ENCODE peak calls at places on chromosomes 3 and 15, in ten cellular contexts. One of them, this sample, is unnamed.

GRCh38 chr15:96448923-96449322 is 118.4 kb downstream of the NR2F2 start:
- DNase-seq in left lobe of liver: no peak
- DNase-seq in amniotic stem cell: no peak
- DNase-seq in neuronal stem cell: no peak
- DNase-seq in HCT116: no peak
- DNase-seq in epithelial cell of proximal tubule: no peak
- DNase-seq in T-helper 17 cell: no peak
- DNase-seq in fibroblast of pulmonary artery: no peak
- DNase-seq in HS-5: no peak
- DNase-seq in NCI-H1092: no peak
- DNase-seq in this sample: no peak

GRCh38 chr3:138351151-138351550 is 2.8 kb downstream of the MRAS start:
- DNase-seq in left lobe of liver: no peak
- DNase-seq in amniotic stem cell: no peak
- DNase-seq in neuronal stem cell: no peak
- DNase-seq in HCT116: no peak
- DNase-seq in epithelial cell of proximal tubule: no peak
- DNase-seq in T-helper 17 cell: no peak
- DNase-seq in fibroblast of pulmonary artery: peak
- DNase-seq in HS-5: no peak
- DNase-seq in NCI-H1092: no peak
- DNase-seq in this sample: no peak

GRCh38 chr3:142858043-142858442 is 30.8 kb downstream of the PCOLCE2 start:
- DNase-seq in left lobe of liver: no peak
- DNase-seq in amniotic stem cell: no peak
- DNase-seq in neuronal stem cell: no peak
- DNase-seq in HCT116: no peak
- DNase-seq in epithelial cell of proximal tubule: no peak
- DNase-seq in T-helper 17 cell: no peak
- DNase-seq in fibroblast of pulmonary artery: no peak
- DNase-seq in HS-5: no peak
- DNase-seq in NCI-H1092: no peak
- DNase-seq in this sample: no peak

GRCh38 chr15:99495430-99496301 is 70.1 kb upstream of the MEF2A start:
- DNase-seq in left lobe of liver: no peak
- DNase-seq in amniotic stem cell: no peak
- DNase-seq in neuronal stem cell: no peak
- DNase-seq in HCT116: no peak
- DNase-seq in epithelial cell of proximal tubule: no peak
- DNase-seq in T-helper 17 cell: no peak
- DNase-seq in fibroblast of pulmonary artery: no peak
- DNase-seq in HS-5: no peak
- DNase-seq in NCI-H1092: no peak
- DNase-seq in this sample: no peak

GRCh38 chr3:5205165-5205941 is 17.8 kb downstream of the EDEM1 start:
- DNase-seq in left lobe of liver: no peak
- DNase-seq in amniotic stem cell: no peak
- DNase-seq in neuronal stem cell: no peak
- DNase-seq in HCT116: no peak
- DNase-seq in epithelial cell of proximal tubule: no peak
- DNase-seq in T-helper 17 cell: no peak
- DNase-seq in fibroblast of pulmonary artery: no peak
- DNase-seq in HS-5: no peak
- DNase-seq in NCI-H1092: no peak
- DNase-seq in this sample: no peak

GRCh38 chr3:148975277-148975676 is 16.1 kb upstream of the GYG1 start:
- DNase-seq in left lobe of liver: peak
- DNase-seq in amniotic stem cell: no peak
- DNase-seq in neuronal stem cell: no peak
- DNase-seq in HCT116: no peak
- DNase-seq in epithelial cell of proximal tubule: no peak
- DNase-seq in T-helper 17 cell: no peak
- DNase-seq in fibroblast of pulmonary artery: no peak
- DNase-seq in HS-5: no peak
- DNase-seq in NCI-H1092: no peak
- DNase-seq in this sample: no peak

GRCh38 chr3:135895106-135895733 is 70.3 kb upstream of the PPP2R3A start:
- DNase-seq in left lobe of liver: peak
- DNase-seq in amniotic stem cell: peak
- DNase-seq in neuronal stem cell: peak
- DNase-seq in HCT116: peak
- DNase-seq in epithelial cell of proximal tubule: peak
- DNase-seq in T-helper 17 cell: no peak
- DNase-seq in fibroblast of pulmonary artery: peak
- DNase-seq in HS-5: peak
- DNase-seq in NCI-H1092: peak
- DNase-seq in this sample: no peak

GRCh38 chr3:174430986-174431385 is 428.1 kb upstream of the NAALADL2 start:
- DNase-seq in left lobe of liver: no peak
- DNase-seq in amniotic stem cell: no peak
- DNase-seq in neuronal stem cell: no peak
- DNase-seq in HCT116: no peak
- DNase-seq in epithelial cell of proximal tubule: no peak
- DNase-seq in T-helper 17 cell: no peak
- DNase-seq in fibroblast of pulmonary artery: no peak
- DNase-seq in HS-5: no peak
- DNase-seq in NCI-H1092: no peak
- DNase-seq in this sample: no peak

GRCh38 chr15:32824777-32825176 is 107.0 kb downstream of the GREM1 start:
- DNase-seq in left lobe of liver: no peak
- DNase-seq in amniotic stem cell: peak
- DNase-seq in neuronal stem cell: no peak
- DNase-seq in HCT116: no peak
- DNase-seq in epithelial cell of proximal tubule: peak
- DNase-seq in T-helper 17 cell: no peak
- DNase-seq in fibroblast of pulmonary artery: peak
- DNase-seq in HS-5: peak
- DNase-seq in NCI-H1092: no peak
- DNase-seq in this sample: peak

GRCh38 chr3:172289583-172289982 is 158.7 kb downstream of the GHSR start:
- DNase-seq in left lobe of liver: no peak
- DNase-seq in amniotic stem cell: no peak
- DNase-seq in neuronal stem cell: no peak
- DNase-seq in HCT116: no peak
- DNase-seq in epithelial cell of proximal tubule: no peak
- DNase-seq in T-helper 17 cell: no peak
- DNase-seq in fibroblast of pulmonary artery: no peak
- DNase-seq in HS-5: no peak
- DNase-seq in NCI-H1092: no peak
- DNase-seq in this sample: no peak

GRCh38 chr15:95853350-95853749 is 477.1 kb upstream of the NR2F2 start:
- DNase-seq in left lobe of liver: no peak
- DNase-seq in amniotic stem cell: no peak
- DNase-seq in neuronal stem cell: no peak
- DNase-seq in HCT116: no peak
- DNase-seq in epithelial cell of proximal tubule: no peak
- DNase-seq in T-helper 17 cell: no peak
- DNase-seq in fibroblast of pulmonary artery: peak
- DNase-seq in HS-5: no peak
- DNase-seq in NCI-H1092: no peak
- DNase-seq in this sample: no peak

GRCh38 chr15:74228723-74229081 is 7.4 kb upstream of the CCDC33 start:
- DNase-seq in left lobe of liver: no peak
- DNase-seq in amniotic stem cell: no peak
- DNase-seq in neuronal stem cell: no peak
- DNase-seq in HCT116: no peak
- DNase-seq in epithelial cell of proximal tubule: no peak
- DNase-seq in T-helper 17 cell: no peak
- DNase-seq in fibroblast of pulmonary artery: peak
- DNase-seq in HS-5: no peak
- DNase-seq in NCI-H1092: peak
- DNase-seq in this sample: no peak

GRCh38 chr3:63135362-63135761 is 142.7 kb upstream of the SYNPR start:
- DNase-seq in left lobe of liver: no peak
- DNase-seq in amniotic stem cell: no peak
- DNase-seq in neuronal stem cell: peak
- DNase-seq in HCT116: no peak
- DNase-seq in epithelial cell of proximal tubule: no peak
- DNase-seq in T-helper 17 cell: no peak
- DNase-seq in fibroblast of pulmonary artery: no peak
- DNase-seq in HS-5: peak
- DNase-seq in NCI-H1092: no peak
- DNase-seq in this sample: no peak

GRCh38 chr3:16739416-16740091 is 134.3 kb upstream of the DAZL start:
- DNase-seq in left lobe of liver: no peak
- DNase-seq in amniotic stem cell: peak
- DNase-seq in neuronal stem cell: no peak
- DNase-seq in HCT116: no peak
- DNase-seq in epithelial cell of proximal tubule: no peak
- DNase-seq in T-helper 17 cell: no peak
- DNase-seq in fibroblast of pulmonary artery: peak
- DNase-seq in HS-5: peak
- DNase-seq in NCI-H1092: no peak
- DNase-seq in this sample: no peak

GRCh38 chr3:9749333-9749662 is 454 bp upstream of the OGG1 start:
- DNase-seq in left lobe of liver: no peak
- DNase-seq in amniotic stem cell: no peak
- DNase-seq in neuronal stem cell: no peak
- DNase-seq in HCT116: no peak
- DNase-seq in epithelial cell of proximal tubule: no peak
- DNase-seq in T-helper 17 cell: no peak
- DNase-seq in fibroblast of pulmonary artery: no peak
- DNase-seq in HS-5: no peak
- DNase-seq in NCI-H1092: peak
- DNase-seq in this sample: no peak

GRCh38 chr15:73403171-73403570 is 34.4 kb upstream of the HCN4 start:
- DNase-seq in left lobe of liver: no peak
- DNase-seq in amniotic stem cell: no peak
- DNase-seq in neuronal stem cell: no peak
- DNase-seq in HCT116: no peak
- DNase-seq in epithelial cell of proximal tubule: no peak
- DNase-seq in T-helper 17 cell: no peak
- DNase-seq in fibroblast of pulmonary artery: no peak
- DNase-seq in HS-5: no peak
- DNase-seq in NCI-H1092: no peak
- DNase-seq in this sample: no peak

GRCh38 chr3:43690400-43691119 is at the start of gene ABHD5:
- DNase-seq in left lobe of liver: peak
- DNase-seq in amniotic stem cell: peak
- DNase-seq in neuronal stem cell: peak
- DNase-seq in HCT116: peak
- DNase-seq in epithelial cell of proximal tubule: peak
- DNase-seq in T-helper 17 cell: peak
- DNase-seq in fibroblast of pulmonary artery: peak
- DNase-seq in HS-5: peak
- DNase-seq in NCI-H1092: peak
- DNase-seq in this sample: peak

GRCh38 chr3:127566801-127567200 is 23.7 kb downstream of the TPRA1 start:
- DNase-seq in left lobe of liver: no peak
- DNase-seq in amniotic stem cell: no peak
- DNase-seq in neuronal stem cell: no peak
- DNase-seq in HCT116: no peak
- DNase-seq in epithelial cell of proximal tubule: no peak
- DNase-seq in T-helper 17 cell: no peak
- DNase-seq in fibroblast of pulmonary artery: no peak
- DNase-seq in HS-5: no peak
- DNase-seq in NCI-H1092: no peak
- DNase-seq in this sample: no peak

GRCh38 chr3:24199775-24200247 is 254.7 kb downstream of the NR1D2 start:
- DNase-seq in left lobe of liver: no peak
- DNase-seq in amniotic stem cell: peak
- DNase-seq in neuronal stem cell: no peak
- DNase-seq in HCT116: no peak
- DNase-seq in epithelial cell of proximal tubule: no peak
- DNase-seq in T-helper 17 cell: no peak
- DNase-seq in fibroblast of pulmonary artery: peak
- DNase-seq in HS-5: no peak
- DNase-seq in NCI-H1092: no peak
- DNase-seq in this sample: no peak

GRCh38 chr3:176867681-176868663 is 329.3 kb downstream of the TBL1XR1 start:
- DNase-seq in left lobe of liver: no peak
- DNase-seq in amniotic stem cell: no peak
- DNase-seq in neuronal stem cell: no peak
- DNase-seq in HCT116: no peak
- DNase-seq in epithelial cell of proximal tubule: no peak
- DNase-seq in T-helper 17 cell: no peak
- DNase-seq in fibroblast of pulmonary artery: no peak
- DNase-seq in HS-5: no peak
- DNase-seq in NCI-H1092: peak
- DNase-seq in this sample: peak

GRCh38 chr3:188950832-188951489 is 220.8 kb upstream of the TPRG1 start:
- DNase-seq in left lobe of liver: no peak
- DNase-seq in amniotic stem cell: peak
- DNase-seq in neuronal stem cell: no peak
- DNase-seq in HCT116: peak
- DNase-seq in epithelial cell of proximal tubule: peak
- DNase-seq in T-helper 17 cell: no peak
- DNase-seq in fibroblast of pulmonary artery: peak
- DNase-seq in HS-5: peak
- DNase-seq in NCI-H1092: no peak
- DNase-seq in this sample: peak

GRCh38 chr3:116181159-116181558 is 264.1 kb downstream of the LSAMP start:
- DNase-seq in left lobe of liver: no peak
- DNase-seq in amniotic stem cell: no peak
- DNase-seq in neuronal stem cell: no peak
- DNase-seq in HCT116: no peak
- DNase-seq in epithelial cell of proximal tubule: no peak
- DNase-seq in T-helper 17 cell: no peak
- DNase-seq in fibroblast of pulmonary artery: no peak
- DNase-seq in HS-5: no peak
- DNase-seq in NCI-H1092: no peak
- DNase-seq in this sample: no peak

GRCh38 chr15:32856753-32857152 is 138.9 kb downstream of the GREM1 start:
- DNase-seq in left lobe of liver: no peak
- DNase-seq in amniotic stem cell: no peak
- DNase-seq in neuronal stem cell: no peak
- DNase-seq in HCT116: no peak
- DNase-seq in epithelial cell of proximal tubule: no peak
- DNase-seq in T-helper 17 cell: no peak
- DNase-seq in fibroblast of pulmonary artery: no peak
- DNase-seq in HS-5: no peak
- DNase-seq in NCI-H1092: no peak
- DNase-seq in this sample: no peak

GRCh38 chr3:30141178-30141581 is 465.2 kb upstream of the TGFBR2 start:
- DNase-seq in left lobe of liver: no peak
- DNase-seq in amniotic stem cell: no peak
- DNase-seq in neuronal stem cell: no peak
- DNase-seq in HCT116: no peak
- DNase-seq in epithelial cell of proximal tubule: no peak
- DNase-seq in T-helper 17 cell: no peak
- DNase-seq in fibroblast of pulmonary artery: no peak
- DNase-seq in HS-5: no peak
- DNase-seq in NCI-H1092: no peak
- DNase-seq in this sample: no peak

GRCh38 chr15:83845230-83845629 is 191.3 kb downstream of the ADAMTSL3 start:
- DNase-seq in left lobe of liver: no peak
- DNase-seq in amniotic stem cell: no peak
- DNase-seq in neuronal stem cell: no peak
- DNase-seq in HCT116: no peak
- DNase-seq in epithelial cell of proximal tubule: peak
- DNase-seq in T-helper 17 cell: no peak
- DNase-seq in fibroblast of pulmonary artery: peak
- DNase-seq in HS-5: peak
- DNase-seq in NCI-H1092: no peak
- DNase-seq in this sample: no peak

GRCh38 chr15:29268706-29269484 is 727 bp downstream of the NSMCE3 start:
- DNase-seq in left lobe of liver: no peak
- DNase-seq in amniotic stem cell: peak
- DNase-seq in neuronal stem cell: peak
- DNase-seq in HCT116: no peak
- DNase-seq in epithelial cell of proximal tubule: no peak
- DNase-seq in T-helper 17 cell: peak
- DNase-seq in fibroblast of pulmonary artery: peak
- DNase-seq in HS-5: peak
- DNase-seq in NCI-H1092: no peak
- DNase-seq in this sample: no peak

GRCh38 chr15:74417230-74417629 is 16.5 kb downstream of the SEMA7A start:
- DNase-seq in left lobe of liver: no peak
- DNase-seq in amniotic stem cell: no peak
- DNase-seq in neuronal stem cell: no peak
- DNase-seq in HCT116: no peak
- DNase-seq in epithelial cell of proximal tubule: no peak
- DNase-seq in T-helper 17 cell: no peak
- DNase-seq in fibroblast of pulmonary artery: peak
- DNase-seq in HS-5: peak
- DNase-seq in NCI-H1092: no peak
- DNase-seq in this sample: no peak

This sample was measured in epithelial cell of prostate.